ENCODE peak calls at places on chromosomes 11 and 22, in ten cellular contexts. R is RWPE2, K is heart right ventricle, M is small intestine, Z is aorta, P is left ventricle myocardium inferior, W is endodermal cell, Q is uterus, N is Panc1, T is HCT116. O is an unnamed sample. For H3K9me3, the result is how much of the 10 kb centered on the place peaks cover.

GRCh38 chr11:134531331-134532135 is 119.5 kb upstream of the B3GAT1 start:
- DNase-seq in R (no peak), K (peak), M (no peak), Z (no peak), P (peak), W (peak), Q (peak), N (no peak), T (no peak), O (peak)

GRCh38 chr11:117828641-117829368 is 4.3 kb upstream of the FXYD2 start:
- DNase-seq in R (no peak), K (peak), M (peak), Z (peak), P (peak), W (peak), Q (peak), N (no peak), T (no peak), O (peak)

GRCh38 chr11:88683024-88683423 is 345.5 kb upstream of the CTSC start:
- DNase-seq in R (no peak), K (no peak), M (no peak), Z (no peak), P (no peak), W (peak), Q (no peak), N (no peak), T (no peak), O (no peak)

GRCh38 chr22:24996420-24996952 is 44.0 kb downstream of the KIAA1671 start:
- DNase-seq in R (peak), K (peak), M (no peak), Z (no peak), P (no peak), W (peak), Q (no peak), N (no peak), T (peak), O (no peak)

GRCh38 chr11:123354371-123354770 is 75.7 kb upstream of the GRAMD1B start:
- DNase-seq in R (no peak), K (no peak), M (no peak), Z (no peak), P (no peak), W (no peak), Q (no peak), N (no peak), T (no peak), O (no peak)

GRCh38 chr22:38949889-38950405 is 7.5 kb upstream of the APOBEC3A start:
- DNase-seq in R (peak), K (no peak), M (no peak), Z (peak), P (no peak), W (peak), Q (no peak), N (no peak), T (no peak), O (no peak)

GRCh38 chr11:122140535-122140934 is 24.5 kb upstream of the BLID start:
- DNase-seq in R (no peak), K (no peak), M (no peak), Z (no peak), P (no peak), W (no peak), Q (no peak), N (no peak), T (no peak), O (no peak)

GRCh38 chr11:11786771-11787170 is 55.0 kb upstream of the USP47 start:
- DNase-seq in R (no peak), K (no peak), M (no peak), Z (no peak), P (no peak), W (peak), Q (no peak), N (no peak), T (no peak), O (no peak)

GRCh38 chr11:108003623-108004022 is 5.1 kb upstream of the CUL5 start:
- DNase-seq in R (no peak), K (no peak), M (no peak), Z (no peak), P (no peak), W (no peak), Q (no peak), N (no peak), T (no peak), O (no peak)

GRCh38 chr22:27639180-27640086 is 162.1 kb downstream of the MN1 start:
- DNase-seq in R (no peak), K (peak), M (no peak), Z (no peak), P (no peak), W (no peak), Q (no peak), N (no peak), T (no peak), O (no peak)

GRCh38 chr11:47104337-47104950 is 72.2 kb downstream of the ARFGAP2 start:
- DNase-seq in R (no peak), K (no peak), M (no peak), Z (no peak), P (no peak), W (peak), Q (no peak), N (no peak), T (no peak), O (no peak)

GRCh38 chr11:64874841-64875240 is 3.6 kb downstream of the EHD1 start:
- DNase-seq in R (no peak), K (no peak), M (no peak), Z (no peak), P (no peak), W (no peak), Q (no peak), N (no peak), T (no peak), O (no peak)

GRCh38 chr22:31308181-31308580 is 15.9 kb upstream of the PIK3IP1 start:
- DNase-seq in R (no peak), K (no peak), M (no peak), Z (no peak), P (no peak), W (no peak), Q (no peak), N (no peak), T (no peak), O (no peak)

GRCh38 chr11:68461284-68461861 is 821 bp downstream of the PPP6R3 start:
- DNase-seq in R (no peak), K (no peak), M (peak), Z (no peak), P (no peak), W (peak), Q (no peak), N (no peak), T (no peak), O (no peak)

GRCh38 chr11:125999234-125999880 is 53.5 kb downstream of the VSIG10L2 start:
- DNase-seq in R (no peak), K (no peak), M (no peak), Z (no peak), P (no peak), W (no peak), Q (peak), N (no peak), T (no peak), O (no peak)

GRCh38 chr11:43789700-43790443 is 90.8 kb upstream of the ALKBH3 start:
- DNase-seq in R (no peak), K (no peak), M (no peak), Z (no peak), P (no peak), W (no peak), Q (no peak), N (peak), T (peak), O (no peak)

GRCh38 chr11:7154881-7155344 is 66.1 kb downstream of the RBMXL2 start:
- DNase-seq in R (no peak), K (peak), M (no peak), Z (no peak), P (no peak), W (no peak), Q (peak), N (no peak), T (no peak), O (no peak)

GRCh38 chr11:93773601-93774200 is 10.4 kb upstream of the MED17 start:
- DNase-seq in R (no peak), K (no peak), M (no peak), Z (no peak), P (no peak), W (no peak), Q (no peak), N (no peak), T (no peak), O (no peak)

GRCh38 chr22:26574001-26574723 is 15.8 kb downstream of the TPST2 start:
- DNase-seq in R (no peak), K (no peak), M (no peak), Z (no peak), P (no peak), W (no peak), Q (no peak), N (no peak), T (no peak), O (no peak)

GRCh38 chr11:123260511-123261211 is 65.6 kb upstream of the CLMP start:
- DNase-seq in R (no peak), K (no peak), M (no peak), Z (no peak), P (no peak), W (no peak), Q (no peak), N (no peak), T (no peak), O (no peak)

GRCh38 chr22:21963790-21964211 is 11.2 kb upstream of the PPM1F start:
- DNase-seq in R (no peak), K (no peak), M (no peak), Z (no peak), P (no peak), W (peak), Q (no peak), N (no peak), T (no peak), O (no peak)

GRCh38 chr11:11841121-11841604 is 609 bp upstream of the USP47 start:
- DNase-seq in R (no peak), K (peak), M (peak), Z (peak), P (peak), W (no peak), Q (peak), N (no peak), T (peak), O (peak)

GRCh38 chr11:117583063-117583801 is 213.8 kb downstream of the DSCAML1 start:
- DNase-seq in R (no peak), K (peak), M (no peak), Z (peak), P (peak), W (peak), Q (no peak), N (no peak), T (no peak), O (no peak)

GRCh38 chr11:129866328-129866727 is 29.1 kb downstream of the NFRKB start:
- DNase-seq in R (no peak), K (no peak), M (peak), Z (no peak), P (no peak), W (no peak), Q (no peak), N (no peak), T (no peak), O (no peak)

GRCh38 chr11:77191429-77191822 is 63.4 kb downstream of the MYO7A start:
- DNase-seq in R (no peak), K (no peak), M (no peak), Z (no peak), P (no peak), W (no peak), Q (no peak), N (no peak), T (peak), O (no peak)

GRCh38 chr22:30890689-30891442 is 77.7 kb downstream of the MORC2 start:
- DNase-seq in R (peak), K (peak), M (peak), Z (no peak), P (peak), W (peak), Q (no peak), N (peak), T (peak), O (no peak)

GRCh38 chr11:110337570-110338193 is 41.3 kb upstream of the RDX start:
- DNase-seq in R (no peak), K (no peak), M (no peak), Z (no peak), P (no peak), W (peak), Q (no peak), N (no peak), T (peak), O (peak)

GRCh38 chr22:23718371-23719165 is 27.8 kb downstream of the RGL4 start:
- DNase-seq in R (no peak), K (no peak), M (peak), Z (no peak), P (no peak), W (no peak), Q (no peak), N (no peak), T (no peak), O (no peak)

GRCh38 chr11:69392104-69392653 is 89.3 kb upstream of the LINC01488 start:
- DNase-seq in R (peak), K (no peak), M (no peak), Z (no peak), P (no peak), W (no peak), Q (no peak), N (no peak), T (no peak), O (no peak)

GRCh38 chr11:64729851-64730382 is 6.9 kb upstream of the NRXN2 start:
- DNase-seq in R (peak), K (no peak), M (peak), Z (peak), P (no peak), W (peak), Q (no peak), N (no peak), T (no peak), O (no peak)

GRCh38 chr11:14644396-14645246 is 1.0 kb downstream of the PDE3B start:
- DNase-seq in R (no peak), K (peak), M (peak), Z (peak), P (peak), W (peak), Q (no peak), N (no peak), T (peak), O (no peak)

GRCh38 chr11:14643697-14644395 is at the start of gene PDE3B:
- DNase-seq in R (peak), K (peak), M (peak), Z (peak), P (peak), W (peak), Q (peak), N (no peak), T (peak), O (peak)

GRCh38 chr11:14645247-14645912 is 1.8 kb downstream of the PDE3B start:
- DNase-seq in R (no peak), K (no peak), M (peak), Z (no peak), P (no peak), W (no peak), Q (no peak), N (no peak), T (no peak), O (no peak)

GRCh38 chr11:14642873-14643696 is 519 bp upstream of the PDE3B start:
- DNase-seq in R (no peak), K (no peak), M (no peak), Z (no peak), P (no peak), W (peak), Q (no peak), N (no peak), T (no peak), O (no peak)

DNA sequence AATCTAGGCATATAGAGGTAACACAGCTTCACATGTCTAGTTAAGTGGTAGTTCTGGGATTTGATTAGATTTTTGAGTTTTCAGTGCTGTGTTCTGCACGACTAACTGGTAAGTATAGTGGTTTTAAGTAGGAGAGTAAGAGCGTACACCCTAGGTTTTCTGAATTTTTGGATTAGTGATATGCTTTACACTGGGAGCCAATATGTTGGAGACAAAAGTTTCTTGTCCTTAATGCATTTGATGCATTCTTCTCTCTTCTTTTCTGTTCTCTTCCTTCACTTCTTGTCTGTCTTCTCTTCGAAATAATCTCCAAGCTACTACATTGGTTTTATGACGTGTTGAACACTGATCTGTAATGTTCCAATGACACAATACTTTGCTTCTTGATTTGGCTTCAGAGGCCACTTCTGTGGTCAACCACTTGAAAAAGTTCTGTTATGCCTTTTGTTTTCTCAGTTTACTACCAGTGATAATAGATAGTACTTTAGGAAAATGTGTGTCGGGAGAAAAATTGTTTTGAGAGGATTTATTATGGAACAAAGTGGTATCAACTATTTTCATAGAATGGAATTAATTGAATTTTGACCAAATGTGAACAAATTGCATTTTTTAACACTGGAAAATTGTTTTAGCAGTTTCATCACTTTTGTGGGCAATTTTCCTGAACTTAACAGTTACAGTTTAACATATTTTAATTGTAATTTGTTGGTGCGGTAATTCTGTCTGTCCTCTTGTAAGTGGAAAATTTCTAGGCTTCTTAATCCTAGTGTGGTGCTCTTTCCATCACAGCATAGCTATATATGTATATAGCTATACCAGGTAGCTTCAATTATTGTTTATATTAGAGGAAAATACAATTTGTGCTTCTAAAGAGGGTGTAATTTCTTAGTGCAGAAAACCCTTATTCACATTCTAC is 2.6 kb downstream of the PDE3B start:
- DNase-seq in R (no peak), K (no peak), M (peak), Z (no peak), P (no peak), W (no peak), Q (no peak), N (no peak), T (no peak), O (no peak)
- H3K4me3 ChIP-seq in R (no peak), K (peak), M (peak), Z (peak), P (peak), W (peak), Q (no peak), N (peak), T (no peak), O (peak)

DNA sequence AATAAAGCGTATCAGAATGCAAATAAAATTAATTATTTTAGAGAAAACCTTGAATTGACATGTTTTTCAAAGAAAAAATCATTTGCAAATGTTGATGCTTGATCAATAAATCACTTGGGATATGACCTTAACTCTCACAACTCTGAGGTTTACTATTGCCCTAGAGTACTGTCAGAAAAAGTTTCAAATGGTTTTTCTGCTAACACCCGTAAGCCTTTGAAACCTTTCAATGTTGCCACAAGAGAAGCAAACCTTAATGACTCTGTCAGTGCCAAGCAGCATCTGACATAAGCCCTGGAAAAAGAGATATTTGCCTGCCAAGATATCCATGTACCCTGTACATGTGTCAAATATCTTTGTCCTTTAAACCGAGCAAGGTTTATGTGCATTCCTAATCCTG is 384.3 kb upstream of the ARHGAP42 start:
- DNase-seq in R (no peak), K (no peak), M (no peak), Z (no peak), P (no peak), W (no peak), Q (no peak), N (no peak), T (no peak), O (no peak)
- H3K9me3 ChIP-seq in R (under half), K (under half), M (under half), Z (under half), P (under half), W (under half), Q (under half), N (under half), T (under half), O (under half)

DNA sequence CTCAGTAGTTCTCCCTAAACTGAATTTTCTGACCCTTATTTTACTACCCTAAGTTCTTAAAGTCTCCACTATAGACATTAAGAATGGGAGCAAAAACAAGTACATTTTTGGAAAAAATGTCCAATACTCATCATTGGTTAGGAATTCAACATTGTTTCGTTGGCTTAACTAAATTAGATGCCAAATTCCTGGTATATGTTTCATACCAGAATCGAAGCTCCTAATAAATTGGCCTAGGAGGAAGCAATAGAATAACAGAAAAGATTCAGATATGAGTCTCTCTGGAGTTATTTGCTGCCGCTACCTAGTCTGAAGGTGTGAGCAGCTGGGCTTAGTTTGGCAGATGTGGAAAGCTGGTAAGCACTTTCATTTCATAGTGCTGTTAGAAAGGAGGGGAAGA is 28.6 kb downstream of the ZNF143 start:
- DNase-seq in R (no peak), K (no peak), M (no peak), Z (no peak), P (no peak), W (no peak), Q (no peak), N (no peak), T (no peak), O (no peak)
- H3K4me3 ChIP-seq in R (no peak), K (no peak), M (no peak), Z (no peak), P (no peak), W (no peak), Q (no peak), N (no peak), T (no peak), O (no peak)

DNA sequence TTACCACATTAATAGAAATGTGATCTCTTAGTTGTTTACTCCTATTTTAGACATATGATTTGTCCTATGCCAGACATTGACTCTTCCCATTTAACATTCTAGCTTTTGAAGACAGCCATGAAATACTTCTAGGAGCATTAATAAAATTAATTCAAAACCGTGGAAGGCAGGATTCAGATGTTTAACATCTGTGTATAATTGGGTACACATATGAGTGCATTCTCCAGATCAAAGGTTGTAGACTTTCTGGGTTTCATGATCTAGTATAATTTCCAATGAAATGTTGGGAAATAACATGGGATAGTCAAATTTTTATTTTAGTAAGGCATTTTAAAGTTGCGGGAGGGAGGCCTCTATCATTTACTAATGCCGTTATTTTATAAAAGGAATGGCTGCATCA is 35.2 kb upstream of the CCDC89 start:
- DNase-seq in R (no peak), K (no peak), M (no peak), Z (no peak), P (no peak), W (no peak), Q (no peak), N (no peak), T (no peak), O (no peak)
- H3K9me3 ChIP-seq in R (under half), K (under half), M (under half), Z (under half), P (under half), W (under half), Q (under half), N (under half), T (under half), O (under half)

GRCh38 chr11:79199729-79200354 is 241.0 kb downstream of the TENM4 start:
- DNase-seq in R (no peak), K (peak), M (no peak), Z (no peak), P (no peak), W (no peak), Q (no peak), N (no peak), T (no peak), O (no peak)
- H3K4me3 ChIP-seq in R (no peak), K (no peak), M (no peak), Z (no peak), P (no peak), W (no peak), Q (no peak), N (no peak), T (no peak), O (no peak)

DNA sequence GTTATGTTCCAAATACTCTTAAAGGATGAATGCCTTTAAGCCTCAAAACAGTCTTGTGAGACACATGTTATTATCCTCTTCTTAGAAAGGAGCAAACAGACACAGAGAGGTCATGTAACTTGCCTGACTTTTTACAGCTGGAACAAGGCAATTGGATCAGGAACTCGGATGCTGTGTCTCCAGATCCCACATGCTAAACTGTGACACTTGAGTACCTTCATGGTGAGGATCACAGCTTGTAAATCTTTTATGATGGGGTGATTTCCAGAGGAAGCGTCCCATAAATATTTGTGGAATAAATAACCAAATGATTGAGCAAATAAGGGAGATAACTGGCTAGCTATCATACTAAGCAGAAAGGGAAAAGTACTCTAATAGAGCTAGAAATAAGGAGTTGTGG is 171.2 kb downstream of the C11orf91 start:
- DNase-seq in R (no peak), K (no peak), M (no peak), Z (no peak), P (no peak), W (no peak), Q (no peak), N (no peak), T (no peak), O (no peak)
- H3K9me3 ChIP-seq in R (under half), K (under half), M (under half), Z (under half), P (under half), W (under half), Q (under half), N (under half), T (under half), O (under half)

GRCh38 chr11:120340529-120340928 is 4.3 kb downstream of the ARHGEF12 start:
- DNase-seq in R (no peak), K (no peak), M (peak), Z (no peak), P (no peak), W (no peak), Q (no peak), N (no peak), T (no peak), O (no peak)
- H3K4me3 ChIP-seq in R (no peak), K (peak), M (no peak), Z (no peak), P (peak), W (peak), Q (no peak), N (peak), T (no peak), O (no peak)

O was measured in right atrium auricular region.